ENCODE peak calls at places on chromosomes 3 and 15, in eight cellular contexts. R is lower lobe of right lung, Z is brain microvascular endothelial cell, D is PC-3, X is lung, P is heart left ventricle, I is A549, G is endothelial cell. U is an unnamed sample.

GRCh38 chr3:5232570-5232969 is 45.1 kb downstream of the EDEM1 start:
- DNase-seq in X (no peak), D (no peak), R (no peak), P (no peak), I (no peak), Z (no peak), G (no peak), U (no peak)

GRCh38 chr15:38226867-38227266 is 25.8 kb upstream of the SPRED1 start:
- DNase-seq in I (peak; percentile 36), G (no peak), R (no peak), P (peak; percentile 62), D (peak; percentile 96), Z (peak; percentile 93), X (peak; percentile 42), U (peak; percentile 73)

GRCh38 chr15:88981244-88982215 is 68.4 kb upstream of the MFGE8 start:
- DNase-seq in R (no peak), D (peak; percentile 90), X (no peak), P (no peak), I (peak; percentile 66), G (no peak), Z (no peak), U (no peak)

GRCh38 chr3:186459108-186459467 is 85.1 kb downstream of the CRYGS start:
- DNase-seq in I (no peak), Z (no peak), D (no peak), R (no peak), X (no peak), P (no peak), G (no peak), U (no peak)

GRCh38 chr3:21331321-21331720 is 419.7 kb downstream of the ZNF385D start:
- DNase-seq in D (no peak), P (no peak), Z (no peak), I (no peak), X (no peak), G (no peak), R (no peak), U (no peak)

GRCh38 chr15:41774873-41775417 is 661 bp downstream of the MAPKBP1 start:
- DNase-seq in G (no peak), R (no peak), I (no peak), Z (no peak), X (no peak), P (no peak), D (no peak), U (no peak)

GRCh38 chr15:69568621-69569020 is 116.0 kb downstream of the RPLP1 start:
- DNase-seq in D (no peak), G (no peak), I (no peak), X (no peak), Z (peak; percentile 85), R (no peak), P (no peak), U (peak; percentile 49)

GRCh38 chr15:75822685-75823278 is 20.5 kb upstream of the UBE2Q2 start:
- DNase-seq in Z (no peak), P (no peak), X (no peak), G (no peak), R (no peak), D (no peak), I (no peak), U (no peak)

GRCh38 chr3:67601385-67601784 is 53.0 kb downstream of the SUCLG2 start:
- DNase-seq in Z (no peak), X (no peak), I (no peak), P (no peak), D (peak; percentile 40), R (no peak), G (no peak), U (no peak)

DNA sequence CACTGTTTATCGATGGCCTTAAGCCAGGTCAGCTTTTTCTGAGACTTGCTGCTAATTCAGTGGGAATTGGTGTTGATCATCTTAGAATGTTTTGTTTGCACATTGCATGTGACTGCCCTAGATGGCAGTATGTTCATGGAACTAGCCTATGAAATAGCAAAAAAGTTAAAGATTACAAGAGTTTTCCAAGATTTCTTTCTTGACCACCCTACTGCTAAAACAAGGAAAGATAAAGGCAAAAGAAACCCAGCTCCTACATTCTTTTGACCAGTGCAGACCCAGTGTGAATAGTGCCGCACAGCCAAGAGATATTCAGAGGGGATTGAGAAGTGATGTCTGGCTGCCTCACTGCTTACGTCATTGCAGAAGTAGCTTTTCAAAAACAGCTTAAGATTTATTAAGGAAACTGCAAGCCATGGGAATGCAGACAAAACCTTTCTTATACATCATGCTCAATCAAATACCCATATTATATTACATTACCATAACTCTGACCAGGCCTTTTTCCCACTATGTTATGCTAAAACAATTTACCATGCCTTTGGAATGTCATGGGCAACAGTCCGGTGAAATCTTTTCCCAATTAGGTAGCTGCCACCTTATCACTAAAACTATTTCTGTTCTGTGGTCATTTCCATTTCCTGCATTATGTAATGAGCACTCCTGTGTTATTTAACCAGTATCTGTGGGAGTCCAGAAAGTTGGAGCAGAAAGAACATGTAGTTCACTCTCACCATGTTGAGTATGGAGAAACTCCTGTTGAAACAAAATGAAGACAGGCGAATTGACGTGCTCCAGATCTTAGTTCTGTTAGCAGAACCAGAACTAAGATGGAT is 6.0 kb downstream of the PHLDB2 start:
- DNase-seq in I (no peak), P (peak; percentile 40), Z (peak; percentile 94), X (no peak), G (no peak), D (no peak), R (no peak), U (peak; percentile 65)
- TF ChIP-seq CTCF in I (peak; percentile 58), P (peak; percentile 48), Z (peak; percentile 25), X (no peak), G (no peak), D (peak; percentile 66), R (no peak), U (peak; percentile 60)

DNA sequence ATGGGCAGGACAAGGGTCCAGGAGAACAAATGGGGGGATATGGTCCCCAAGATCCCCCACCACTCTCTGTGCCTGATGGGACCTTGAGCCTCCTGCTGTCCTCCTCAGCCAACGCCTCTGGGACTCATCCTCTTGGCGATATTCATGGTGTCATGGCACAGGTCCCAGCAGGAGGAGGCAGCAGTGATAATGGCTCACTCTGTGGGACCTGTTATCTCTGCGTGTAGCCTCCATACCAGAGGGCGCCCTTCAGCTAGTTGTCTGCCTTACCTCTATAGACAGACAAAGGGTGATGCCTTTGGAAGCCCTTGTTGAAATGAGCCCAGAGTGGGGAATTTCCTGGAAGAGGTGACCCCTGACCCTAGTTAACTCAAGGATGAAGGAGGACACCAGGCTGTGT is 7.4 kb downstream of the ZBTB47 start:
- DNase-seq in G (no peak), D (no peak), Z (no peak), R (no peak), I (no peak), P (no peak), X (no peak), U (no peak)
- TF ChIP-seq CTCF in G (no peak), D (peak; percentile 26), Z (no peak), R (no peak), I (no peak), P (peak; percentile 32), X (no peak), U (peak; percentile 47)

GRCh38 chr15:68366314-68366713 is 65.6 kb downstream of the ITGA11 start:
- DNase-seq in D (no peak), I (no peak), P (no peak), R (no peak), G (no peak), Z (no peak), X (no peak), U (no peak)
- TF ChIP-seq CTCF in D (no peak), I (no peak), P (peak; percentile 8), R (no peak), G (no peak), Z (peak; percentile 30), X (no peak), U (no peak)

GRCh38 chr3:160455846-160456245 is 6.3 kb upstream of the TRIM59 start:
- DNase-seq in D (no peak), I (no peak), P (no peak), G (no peak), X (no peak), Z (no peak), R (no peak), U (no peak)
- TF ChIP-seq CTCF in D (no peak), I (no peak), P (no peak), G (no peak), X (no peak), Z (no peak), R (no peak), U (no peak)

GRCh38 chr15:68525815-68526214 is 53.0 kb upstream of the CORO2B start:
- DNase-seq in X (no peak), G (no peak), R (no peak), Z (no peak), I (no peak), D (no peak), P (no peak), U (no peak)

GRCh38 chr15:68526269-68526668 is 52.5 kb upstream of the CORO2B start:
- DNase-seq in Z (peak; percentile 56), R (no peak), G (no peak), D (peak; percentile 38), P (no peak), X (no peak), I (no peak), U (peak; percentile 78)

GRCh38 chr15:68528891-68529290 is 49.9 kb upstream of the CORO2B start:
- DNase-seq in G (no peak), I (no peak), P (no peak), Z (peak; percentile 86), D (peak; percentile 52), R (no peak), X (no peak), U (no peak)

GRCh38 chr15:68524753-68525584 is 53.8 kb upstream of the CORO2B start:
- DNase-seq in Z (peak; percentile 39), I (no peak), D (no peak), P (no peak), G (no peak), R (no peak), X (no peak), U (peak; percentile 58)

DNA sequence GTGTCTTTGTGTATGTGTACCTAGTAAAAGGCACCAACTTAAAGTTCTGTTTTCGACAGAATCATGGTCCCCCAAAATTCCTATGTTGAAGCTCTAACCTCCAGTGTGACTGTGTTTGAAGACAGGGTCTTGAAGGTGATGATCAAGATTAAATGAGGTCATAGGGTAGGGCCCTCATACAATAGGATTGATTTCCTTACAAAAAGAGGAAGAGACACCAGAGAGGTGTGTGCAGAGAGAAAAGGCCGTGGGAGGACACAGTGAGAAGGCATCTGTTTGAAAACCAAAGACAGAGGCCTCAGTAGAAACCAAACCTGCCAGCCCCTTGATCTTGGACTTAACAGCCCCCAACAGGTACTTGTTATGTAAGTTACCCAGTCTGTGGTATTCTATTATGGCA is 52.0 kb upstream of the CORO2B start:
- DNase-seq in D (no peak), G (no peak), X (no peak), Z (no peak), R (no peak), I (no peak), P (no peak), U (no peak)
- TF ChIP-seq CTCF in D (no peak), G (no peak), X (no peak), Z (no peak), R (no peak), I (no peak), P (no peak), U (no peak)